ENCODE peak calls at places on chromosomes 7 and 10, in five cellular contexts. One of them, this sample, is unnamed.

GRCh38 chr7:111045469-111045868 is 45.5 kb upstream of the LRRN3 start:
- DNase-seq in effector memory CD4-positive, alpha-beta T cell: no peak
- DNase-seq in body of pancreas: no peak
- DNase-seq in brain microvascular endothelial cell: no peak
- DNase-seq in right lobe of liver: no peak
- DNase-seq in this sample: no peak

GRCh38 chr10:48626986-48627731 is 22.3 kb upstream of the ARHGAP22 start:
- DNase-seq in body of pancreas: no peak
- DNase-seq in effector memory CD4-positive, alpha-beta T cell: no peak
- DNase-seq in right lobe of liver: no peak
- DNase-seq in brain microvascular endothelial cell: no peak
- DNase-seq in this sample: no peak

GRCh38 chr10:114034943-114035645 is 8.6 kb upstream of the ADRB1 start:
- DNase-seq in brain microvascular endothelial cell: no peak
- DNase-seq in right lobe of liver: no peak
- DNase-seq in body of pancreas: no peak
- DNase-seq in effector memory CD4-positive, alpha-beta T cell: no peak
- DNase-seq in this sample: no peak

GRCh38 chr7:72709909-72710308 is 118.1 kb downstream of the TYW1B start:
- DNase-seq in brain microvascular endothelial cell: no peak
- DNase-seq in right lobe of liver: no peak
- DNase-seq in body of pancreas: no peak
- DNase-seq in effector memory CD4-positive, alpha-beta T cell: no peak
- DNase-seq in this sample: no peak

GRCh38 chr10:73281097-73281496 is 28.7 kb upstream of the MRPS16 start:
- DNase-seq in brain microvascular endothelial cell: no peak
- DNase-seq in right lobe of liver: no peak
- DNase-seq in body of pancreas: no peak
- DNase-seq in effector memory CD4-positive, alpha-beta T cell: no peak
- DNase-seq in this sample: no peak

GRCh38 chr10:104277785-104278184 is 8.8 kb downstream of the GSTO2 start:
- DNase-seq in right lobe of liver: no peak
- DNase-seq in body of pancreas: peak
- DNase-seq in effector memory CD4-positive, alpha-beta T cell: no peak
- DNase-seq in brain microvascular endothelial cell: no peak
- DNase-seq in this sample: no peak

GRCh38 chr10:375885-376505 is 240.7 kb downstream of the ZMYND11 start:
- DNase-seq in body of pancreas: no peak
- DNase-seq in right lobe of liver: no peak
- DNase-seq in effector memory CD4-positive, alpha-beta T cell: no peak
- DNase-seq in brain microvascular endothelial cell: no peak
- DNase-seq in this sample: no peak

GRCh38 chr7:24880886-24881285 is 99.1 kb downstream of the OSBPL3 start:
- DNase-seq in effector memory CD4-positive, alpha-beta T cell: no peak
- DNase-seq in body of pancreas: no peak
- DNase-seq in brain microvascular endothelial cell: no peak
- DNase-seq in right lobe of liver: no peak
- DNase-seq in this sample: no peak

GRCh38 chr7:96679886-96680285 is 29.8 kb downstream of the SEM1 start:
- DNase-seq in effector memory CD4-positive, alpha-beta T cell: no peak
- DNase-seq in body of pancreas: no peak
- DNase-seq in brain microvascular endothelial cell: no peak
- DNase-seq in right lobe of liver: no peak
- DNase-seq in this sample: no peak

GRCh38 chr10:126576336-126576735 is 94.2 kb downstream of the C10orf90 start:
- DNase-seq in brain microvascular endothelial cell: peak
- DNase-seq in body of pancreas: no peak
- DNase-seq in effector memory CD4-positive, alpha-beta T cell: no peak
- DNase-seq in right lobe of liver: no peak
- DNase-seq in this sample: peak

GRCh38 chr7:74653686-74654181 is 3.8 kb upstream of the GTF2I start:
- DNase-seq in body of pancreas: peak
- DNase-seq in brain microvascular endothelial cell: no peak
- DNase-seq in right lobe of liver: no peak
- DNase-seq in effector memory CD4-positive, alpha-beta T cell: no peak
- DNase-seq in this sample: no peak

GRCh38 chr7:7408001-7408770 is 127.5 kb downstream of the COL28A1 start:
- DNase-seq in right lobe of liver: no peak
- DNase-seq in brain microvascular endothelial cell: no peak
- DNase-seq in effector memory CD4-positive, alpha-beta T cell: no peak
- DNase-seq in body of pancreas: no peak
- DNase-seq in this sample: no peak

GRCh38 chr7:10889266-10889898 is 84.3 kb upstream of the PHF14 start:
- DNase-seq in brain microvascular endothelial cell: peak
- DNase-seq in right lobe of liver: no peak
- DNase-seq in body of pancreas: peak
- DNase-seq in effector memory CD4-positive, alpha-beta T cell: peak
- DNase-seq in this sample: peak

GRCh38 chr10:17599089-17599488 is 18.1 kb downstream of the HACD1 start:
- DNase-seq in right lobe of liver: no peak
- DNase-seq in effector memory CD4-positive, alpha-beta T cell: no peak
- DNase-seq in brain microvascular endothelial cell: peak
- DNase-seq in body of pancreas: peak
- DNase-seq in this sample: peak

GRCh38 chr7:116571037-116571436 is 46.2 kb downstream of the CAV1 start:
- DNase-seq in brain microvascular endothelial cell: peak
- DNase-seq in effector memory CD4-positive, alpha-beta T cell: no peak
- DNase-seq in right lobe of liver: no peak
- DNase-seq in body of pancreas: no peak
- DNase-seq in this sample: peak

GRCh38 chr10:18918545-18918944 is 130.1 kb upstream of the MALRD1 start:
- DNase-seq in right lobe of liver: no peak
- DNase-seq in body of pancreas: no peak
- DNase-seq in effector memory CD4-positive, alpha-beta T cell: no peak
- DNase-seq in brain microvascular endothelial cell: peak
- DNase-seq in this sample: peak

GRCh38 chr7:66150471-66150870 is 35.8 kb downstream of the CRCP start:
- DNase-seq in brain microvascular endothelial cell: peak
- DNase-seq in effector memory CD4-positive, alpha-beta T cell: no peak
- DNase-seq in right lobe of liver: peak
- DNase-seq in body of pancreas: peak
- DNase-seq in this sample: peak

GRCh38 chr7:111312966-111313365 is 222.0 kb downstream of the LRRN3 start:
- DNase-seq in effector memory CD4-positive, alpha-beta T cell: no peak
- DNase-seq in body of pancreas: no peak
- DNase-seq in right lobe of liver: no peak
- DNase-seq in brain microvascular endothelial cell: peak
- DNase-seq in this sample: no peak

GRCh38 chr10:132967540-132967939 is 25.2 kb upstream of the CFAP46 start:
- DNase-seq in brain microvascular endothelial cell: no peak
- DNase-seq in right lobe of liver: peak
- DNase-seq in body of pancreas: no peak
- DNase-seq in effector memory CD4-positive, alpha-beta T cell: no peak
- DNase-seq in this sample: no peak

GRCh38 chr10:102419561-102420442 is 834 bp upstream of the FBXL15 start:
- DNase-seq in brain microvascular endothelial cell: no peak
- DNase-seq in effector memory CD4-positive, alpha-beta T cell: peak
- DNase-seq in body of pancreas: peak
- DNase-seq in right lobe of liver: no peak
- DNase-seq in this sample: no peak

GRCh38 chr7:2002561-2003450 is 229.9 kb downstream of the MAD1L1 start:
- DNase-seq in brain microvascular endothelial cell: no peak
- DNase-seq in right lobe of liver: peak
- DNase-seq in body of pancreas: peak
- DNase-seq in effector memory CD4-positive, alpha-beta T cell: no peak
- DNase-seq in this sample: no peak

GRCh38 chr7:43844257-43844656 is 25.1 kb downstream of the MRPS24 start:
- DNase-seq in body of pancreas: no peak
- DNase-seq in brain microvascular endothelial cell: no peak
- DNase-seq in right lobe of liver: no peak
- DNase-seq in effector memory CD4-positive, alpha-beta T cell: no peak
- DNase-seq in this sample: no peak

GRCh38 chr7:155670521-155670920 is 26.1 kb downstream of the RBM33 start:
- DNase-seq in right lobe of liver: no peak
- DNase-seq in brain microvascular endothelial cell: no peak
- DNase-seq in effector memory CD4-positive, alpha-beta T cell: no peak
- DNase-seq in body of pancreas: no peak
- DNase-seq in this sample: no peak
- H3K4me3 ChIP-seq in right lobe of liver: no peak
- H3K4me3 ChIP-seq in brain microvascular endothelial cell: no peak
- H3K4me3 ChIP-seq in effector memory CD4-positive, alpha-beta T cell: no peak
- H3K4me3 ChIP-seq in body of pancreas: no peak
- H3K4me3 ChIP-seq in this sample: no peak

GRCh38 chr7:32858648-32859047 is 32.9 kb downstream of the KBTBD2 start:
- DNase-seq in right lobe of liver: no peak
- DNase-seq in brain microvascular endothelial cell: no peak
- DNase-seq in body of pancreas: no peak
- DNase-seq in effector memory CD4-positive, alpha-beta T cell: no peak
- DNase-seq in this sample: no peak
- H3K4me3 ChIP-seq in right lobe of liver: no peak
- H3K4me3 ChIP-seq in brain microvascular endothelial cell: no peak
- H3K4me3 ChIP-seq in body of pancreas: no peak
- H3K4me3 ChIP-seq in effector memory CD4-positive, alpha-beta T cell: no peak
- H3K4me3 ChIP-seq in this sample: no peak

GRCh38 chr10:119285495-119286267 is 78.3 kb downstream of the GRK5 start:
- DNase-seq in brain microvascular endothelial cell: no peak
- DNase-seq in effector memory CD4-positive, alpha-beta T cell: no peak
- DNase-seq in right lobe of liver: peak
- DNase-seq in body of pancreas: no peak
- DNase-seq in this sample: no peak
- H3K4me3 ChIP-seq in brain microvascular endothelial cell: no peak
- H3K4me3 ChIP-seq in effector memory CD4-positive, alpha-beta T cell: peak
- H3K4me3 ChIP-seq in right lobe of liver: no peak
- H3K4me3 ChIP-seq in body of pancreas: no peak
- H3K4me3 ChIP-seq in this sample: peak

GRCh38 chr7:22549667-22550513 is 49.9 kb upstream of the STEAP1B start:
- DNase-seq in effector memory CD4-positive, alpha-beta T cell: no peak
- DNase-seq in right lobe of liver: no peak
- DNase-seq in brain microvascular endothelial cell: peak
- DNase-seq in body of pancreas: peak
- DNase-seq in this sample: no peak

GRCh38 chr7:22549051-22549450 is 49.1 kb upstream of the STEAP1B start:
- DNase-seq in body of pancreas: no peak
- DNase-seq in effector memory CD4-positive, alpha-beta T cell: no peak
- DNase-seq in right lobe of liver: no peak
- DNase-seq in brain microvascular endothelial cell: no peak
- DNase-seq in this sample: no peak

GRCh38 chr7:22551768-22552513 is 52.0 kb upstream of the STEAP1B start:
- DNase-seq in brain microvascular endothelial cell: no peak
- DNase-seq in effector memory CD4-positive, alpha-beta T cell: no peak
- DNase-seq in body of pancreas: no peak
- DNase-seq in right lobe of liver: no peak
- DNase-seq in this sample: no peak

GRCh38 chr7:22548313-22548712 is 48.3 kb upstream of the STEAP1B start:
- DNase-seq in right lobe of liver: no peak
- DNase-seq in brain microvascular endothelial cell: no peak
- DNase-seq in effector memory CD4-positive, alpha-beta T cell: no peak
- DNase-seq in body of pancreas: no peak
- DNase-seq in this sample: no peak

DNA sequence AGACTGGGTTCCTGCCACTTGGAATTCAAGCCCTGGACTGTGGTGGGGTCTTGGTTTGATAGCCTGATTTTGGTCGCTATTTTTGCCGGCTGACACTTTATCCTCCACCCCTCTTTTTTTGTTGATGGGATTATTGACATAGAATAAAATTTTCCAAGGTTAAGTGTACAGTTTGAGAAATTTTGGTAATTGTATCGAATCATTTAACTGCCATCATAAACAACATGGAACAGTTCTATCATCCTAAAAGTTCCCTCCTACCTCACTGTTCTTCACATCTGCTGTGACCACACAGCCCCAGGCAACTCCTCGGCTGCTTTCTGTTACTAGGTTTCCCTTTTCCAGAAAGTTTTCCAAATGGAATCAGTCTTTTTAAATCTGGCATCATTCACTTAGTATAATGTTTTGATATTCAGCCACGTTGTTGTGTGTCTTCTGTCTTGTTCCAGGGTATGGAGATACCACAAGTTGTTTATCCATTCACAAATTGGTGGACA is 50.6 kb upstream of the STEAP1B start:
- DNase-seq in brain microvascular endothelial cell: no peak
- DNase-seq in right lobe of liver: no peak
- DNase-seq in effector memory CD4-positive, alpha-beta T cell: no peak
- DNase-seq in body of pancreas: no peak
- DNase-seq in this sample: no peak
- H3K4me3 ChIP-seq in brain microvascular endothelial cell: peak
- H3K4me3 ChIP-seq in right lobe of liver: no peak
- H3K4me3 ChIP-seq in effector memory CD4-positive, alpha-beta T cell: no peak
- H3K4me3 ChIP-seq in body of pancreas: no peak
- H3K4me3 ChIP-seq in this sample: no peak

GRCh38 chr7:149284343-149284742 is 22.3 kb downstream of the ZNF783 start:
- DNase-seq in brain microvascular endothelial cell: no peak
- DNase-seq in right lobe of liver: no peak
- DNase-seq in effector memory CD4-positive, alpha-beta T cell: peak
- DNase-seq in body of pancreas: no peak
- DNase-seq in this sample: no peak
- H3K4me3 ChIP-seq in brain microvascular endothelial cell: no peak
- H3K4me3 ChIP-seq in right lobe of liver: no peak
- H3K4me3 ChIP-seq in effector memory CD4-positive, alpha-beta T cell: peak
- H3K4me3 ChIP-seq in body of pancreas: no peak
- H3K4me3 ChIP-seq in this sample: no peak

GRCh38 chr7:157692156-157693011 is 355.6 kb downstream of the DNAJB6 start:
- DNase-seq in body of pancreas: no peak
- DNase-seq in brain microvascular endothelial cell: no peak
- DNase-seq in effector memory CD4-positive, alpha-beta T cell: no peak
- DNase-seq in right lobe of liver: no peak
- DNase-seq in this sample: no peak
- H3K4me3 ChIP-seq in body of pancreas: no peak
- H3K4me3 ChIP-seq in brain microvascular endothelial cell: no peak
- H3K4me3 ChIP-seq in effector memory CD4-positive, alpha-beta T cell: no peak
- H3K4me3 ChIP-seq in right lobe of liver: no peak
- H3K4me3 ChIP-seq in this sample: no peak

DNA sequence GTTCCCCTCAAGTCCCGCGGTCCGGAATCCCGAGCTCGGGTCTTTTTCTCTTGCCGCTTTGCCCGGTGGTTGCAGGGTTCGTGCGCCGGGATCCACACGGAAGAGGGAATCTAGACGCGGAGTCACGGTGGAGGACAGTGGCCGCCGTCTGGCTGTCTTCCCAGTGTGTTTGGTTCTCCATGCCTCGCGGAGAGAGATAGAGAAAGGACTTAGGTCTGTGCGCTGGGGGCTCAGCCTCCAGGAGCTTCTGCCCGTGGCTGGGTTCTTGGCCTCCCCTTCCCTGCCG is 1.6 kb downstream of the FFAR4 start:
- DNase-seq in brain microvascular endothelial cell: no peak
- DNase-seq in effector memory CD4-positive, alpha-beta T cell: no peak
- DNase-seq in right lobe of liver: no peak
- DNase-seq in body of pancreas: no peak
- DNase-seq in this sample: no peak
- H3K4me3 ChIP-seq in brain microvascular endothelial cell: no peak
- H3K4me3 ChIP-seq in effector memory CD4-positive, alpha-beta T cell: no peak
- H3K4me3 ChIP-seq in right lobe of liver: no peak
- H3K4me3 ChIP-seq in body of pancreas: no peak
- H3K4me3 ChIP-seq in this sample: no peak